ENCODE peak calls at places on chromosomes 5 and 9, in eight cellular contexts. E is IMR-90, C is GM12878, O is AG04449, B is RWPE1, T is AG10803, G is body of pancreas, I is cardiac fibroblast. Q is an unnamed sample.
A peak's percentile ranks its signal among the peaks of the same experiment; 100 is the strongest.

GRCh38 chr9:123338710-123339665 is 17.0 kb upstream of the CRB2 start:
- DNase-seq in E (no peak), C (peak; percentile 94), O (no peak), B (no peak), T (no peak), G (no peak), I (peak; percentile 61), Q (peak; percentile 10)

GRCh38 chr5:154476343-154477213 is 1.4 kb downstream of the HAND1 start:
- DNase-seq in E (no peak), C (no peak), O (no peak), B (no peak), T (no peak), G (no peak), I (no peak), Q (no peak)

GRCh38 chr9:132141364-132141947 is 20.4 kb upstream of the NTNG2 start:
- DNase-seq in E (no peak), C (no peak), O (no peak), B (peak; percentile 50), T (no peak), G (peak; percentile 57), I (peak; percentile 36), Q (peak; percentile 17)

GRCh38 chr5:58294598-58295298 is 165.1 kb downstream of the PLK2 start:
- DNase-seq in E (peak; percentile 61), C (peak; percentile 8), O (no peak), B (peak; percentile 64), T (peak; percentile 41), G (no peak), I (no peak), Q (peak; percentile 32)

GRCh38 chr5:96857924-96858323 is 18.4 kb upstream of the ERAP2 start:
- DNase-seq in E (no peak), C (no peak), O (no peak), B (no peak), T (no peak), G (no peak), I (no peak), Q (no peak)

GRCh38 chr9:18233311-18233710 is 240.6 kb upstream of the ADAMTSL1 start:
- DNase-seq in E (no peak), C (no peak), O (no peak), B (no peak), T (no peak), G (no peak), I (no peak), Q (no peak)

GRCh38 chr9:116154976-116155699 is 1.5 kb downstream of the PAPPA start:
- DNase-seq in E (peak; percentile 82), C (no peak), O (no peak), B (no peak), T (peak; percentile 79), G (peak; percentile 8), I (peak; percentile 87), Q (peak; percentile 72)

GRCh38 chr9:95005276-95006141 is 279.0 kb downstream of the AOPEP start:
- DNase-seq in E (no peak), C (no peak), O (no peak), B (peak; percentile 46), T (no peak), G (peak; percentile 42), I (peak; percentile 30), Q (peak; percentile 47)

GRCh38 chr9:34500623-34501267 is 22.0 kb downstream of the ENHO start:
- DNase-seq in E (peak; percentile 19), C (no peak), O (no peak), B (peak; percentile 78), T (peak; percentile 17), G (peak; percentile 67), I (peak; percentile 47), Q (peak; percentile 19)

GRCh38 chr9:107693620-107694326 is 204.2 kb upstream of the KLF4 start:
- DNase-seq in E (peak; percentile 64), C (no peak), O (no peak), B (no peak), T (peak; percentile 79), G (no peak), I (peak; percentile 26), Q (peak; percentile 35)

GRCh38 chr5:41009228-41009627 is 61.9 kb downstream of the MROH2B start:
- DNase-seq in E (peak; percentile 32), C (no peak), O (no peak), B (peak; percentile 64), T (no peak), G (no peak), I (peak; percentile 65), Q (peak; percentile 20)

GRCh38 chr5:73808916-73809315 is 182.9 kb downstream of the ARHGEF28 start:
- DNase-seq in E (no peak), C (no peak), O (no peak), B (no peak), T (no peak), G (no peak), I (peak; percentile 14), Q (no peak)

GRCh38 chr9:38311382-38312270 is 80.9 kb upstream of the ALDH1B1 start:
- DNase-seq in E (no peak), C (no peak), O (no peak), B (no peak), T (no peak), G (no peak), I (peak; percentile 9), Q (no peak)

GRCh38 chr5:146797683-146798082 is 80.9 kb downstream of the PPP2R2B start:
- DNase-seq in E (no peak), C (no peak), O (no peak), B (no peak), T (no peak), G (no peak), I (no peak), Q (no peak)

GRCh38 chr9:4936823-4937222 is 48.2 kb upstream of the JAK2 start:
- DNase-seq in E (no peak), C (peak; percentile 77), O (no peak), B (no peak), T (no peak), G (no peak), I (no peak), Q (no peak)

GRCh38 chr5:92748072-92748676 is 832.8 kb downstream of the NR2F1-AS1 start:
- DNase-seq in E (no peak), C (no peak), O (no peak), B (no peak), T (no peak), G (no peak), I (no peak), Q (no peak)

GRCh38 chr5:42404366-42404765 is 18.9 kb upstream of the GHR start:
- DNase-seq in E (no peak), C (no peak), O (no peak), B (no peak), T (no peak), G (no peak), I (peak; percentile 2), Q (no peak)

GRCh38 chr5:61319388-61320146 is 12.5 kb upstream of the ZSWIM6 start:
- DNase-seq in E (no peak), C (peak; percentile 88), O (no peak), B (peak; percentile 51), T (no peak), G (peak; percentile 53), I (no peak), Q (no peak)

GRCh38 chr5:181224390-181225234 is 1.5 kb downstream of the TRIM41 start:
- DNase-seq in E (no peak), C (no peak), O (no peak), B (no peak), T (no peak), G (no peak), I (no peak), Q (no peak)

GRCh38 chr9:136978073-136978864 is 965 bp downstream of the PTGDS start:
- DNase-seq in E (peak; percentile 25), C (no peak), O (no peak), B (peak; percentile 100), T (peak; percentile 39), G (peak; percentile 68), I (peak; percentile 76), Q (peak; percentile 49)

GRCh38 chr9:136974834-136975535 is 2.3 kb upstream of the PTGDS start:
- DNase-seq in E (no peak), C (no peak), O (no peak), B (peak; percentile 57), T (no peak), G (no peak), I (no peak), Q (no peak)

GRCh38 chr9:136973618-136974617 is 3.4 kb upstream of the PTGDS start:
- DNase-seq in E (no peak), C (no peak), O (no peak), B (no peak), T (no peak), G (no peak), I (no peak), Q (no peak)

GRCh38 chr9:136977223-136978072 is at the start of gene PTGDS:
- DNase-seq in E (peak; percentile 13), C (no peak), O (no peak), B (no peak), T (peak; percentile 28), G (no peak), I (peak; percentile 80), Q (peak; percentile 18)

GRCh38 chr9:136975624-136976023 is 1.7 kb upstream of the PTGDS start:
- DNase-seq in E (no peak), C (no peak), O (no peak), B (no peak), T (peak; percentile 34), G (no peak), I (no peak), Q (peak; percentile 17)
- TF ChIP-seq CTCF in E (peak; percentile 16), C (no peak), O (no peak), B (no peak), T (peak; percentile 27), G (no peak), I (peak; percentile 2), Q (peak; percentile 32)

GRCh38 chr5:179550511-179551342 is at the start of gene RUFY1:
- DNase-seq in E (peak; percentile 74), C (peak; percentile 20), O (no peak), B (peak; percentile 82), T (peak; percentile 75), G (peak; percentile 89), I (peak; percentile 84), Q (peak; percentile 81)
- TF ChIP-seq CTCF in E (no peak), C (no peak), O (no peak), B (no peak), T (no peak), G (no peak), I (no peak), Q (no peak)

GRCh38 chr5:59744531-59744992 is 149.0 kb downstream of the PDE4D start:
- DNase-seq in E (peak; percentile 25), C (no peak), O (no peak), B (peak; percentile 85), T (peak; percentile 38), G (no peak), I (peak; percentile 66), Q (peak; percentile 74)

GRCh38 chr5:59741599-59741998 is 151.9 kb downstream of the PDE4D start:
- DNase-seq in E (no peak), C (no peak), O (no peak), B (no peak), T (no peak), G (no peak), I (no peak), Q (no peak)

GRCh38 chr5:59745422-59745863 is 148.1 kb downstream of the PDE4D start:
- DNase-seq in E (peak; percentile 66), C (no peak), O (no peak), B (peak; percentile 86), T (peak; percentile 80), G (peak; percentile 66), I (peak; percentile 98), Q (peak; percentile 87)

GRCh38 chr5:59749782-59750520 is 143.6 kb downstream of the PDE4D start:
- DNase-seq in E (no peak), C (no peak), O (no peak), B (no peak), T (peak; percentile 14), G (no peak), I (no peak), Q (no peak)

GRCh38 chr5:59746261-59746765 is 147.2 kb downstream of the PDE4D start:
- DNase-seq in E (peak; percentile 6), C (no peak), O (no peak), B (peak; percentile 64), T (peak; percentile 84), G (no peak), I (peak; percentile 38), Q (peak; percentile 71)
- TF ChIP-seq CTCF in E (no peak), C (no peak), O (no peak), B (no peak), T (peak; percentile 38), G (no peak), I (no peak), Q (no peak)

GRCh38 chr5:173925449-173926071 is 37.4 kb downstream of the CPEB4 start:
- DNase-seq in E (peak; percentile 57), C (no peak), O (no peak), B (peak; percentile 36), T (peak; percentile 23), G (peak; percentile 53), I (peak; percentile 61), Q (peak; percentile 57)
- TF ChIP-seq CTCF in E (peak; percentile 49), C (peak; percentile 60), O (peak; percentile 57), B (peak; percentile 55), T (peak; percentile 47), G (peak; percentile 33), I (peak; percentile 65), Q (peak; percentile 69)

Q was measured in astrocyte of the spinal cord.